ENCODE peak calls at places on chromosome 15, in six cellular contexts. O is HTR-8/SVneo; P is SW480; F is iris pigment epithelial cell; V is stimulated activated CD4-positive, alpha-beta T cell treated with anti-CD3 and anti-CD28 coated beads, Interleukin-4, amount 100 ng/mL, for 48 hours; N is AG09309. G is an unnamed sample.

GRCh38 chr15:77482570-77482969 is 61.9 kb downstream of the HMG20A start:
- DNase-seq in O (peak), P (no peak), F (peak), V (no peak), N (peak), G (no peak)

GRCh38 chr15:64855206-64856000 is 13.7 kb downstream of the PLEKHO2 start:
- DNase-seq in O (no peak), P (no peak), F (no peak), V (no peak), N (no peak), G (no peak)

GRCh38 chr15:89664951-89665350 is 9.7 kb upstream of the KIF7 start:
- DNase-seq in O (no peak), P (no peak), F (no peak), V (no peak), N (no peak), G (no peak)

GRCh38 chr15:74642724-74643367 is 27.2 kb downstream of the CLK3 start:
- DNase-seq in O (no peak), P (no peak), F (peak), V (no peak), N (no peak), G (no peak)

GRCh38 chr15:63420333-63420741 is 38.7 kb upstream of the CA12 start:
- DNase-seq in O (no peak), P (no peak), F (peak), V (no peak), N (no peak), G (no peak)

GRCh38 chr15:77984446-77984861 is 93.1 kb downstream of the TBC1D2B start:
- DNase-seq in O (no peak), P (no peak), F (no peak), V (no peak), N (no peak), G (no peak)

GRCh38 chr15:93862791-93863190 is 368.6 kb upstream of the MCTP2 start:
- DNase-seq in O (no peak), P (no peak), F (no peak), V (no peak), N (no peak), G (no peak)

GRCh38 chr15:99992611-99993231 is 259.5 kb upstream of the LYSMD4 start:
- DNase-seq in O (no peak), P (no peak), F (no peak), V (no peak), N (no peak), G (no peak)

GRCh38 chr15:48638966-48639365 is 6.5 kb downstream of the FBN1 start:
- DNase-seq in O (no peak), P (no peak), F (no peak), V (no peak), N (no peak), G (no peak)

GRCh38 chr15:85838655-85839054 is 43.9 kb upstream of the KLHL25 start:
- DNase-seq in O (no peak), P (no peak), F (no peak), V (no peak), N (no peak), G (no peak)

GRCh38 chr15:34886134-34886533 is 83.4 kb downstream of the AQR start:
- DNase-seq in O (no peak), P (no peak), F (peak), V (no peak), N (no peak), G (no peak)

GRCh38 chr15:96583671-96584070 is 253.2 kb downstream of the NR2F2 start:
- DNase-seq in O (no peak), P (peak), F (no peak), V (no peak), N (no peak), G (no peak)

GRCh38 chr15:41605566-41605965 is 46.6 kb downstream of the TYRO3 start:
- DNase-seq in O (no peak), P (no peak), F (no peak), V (no peak), N (no peak), G (no peak)

GRCh38 chr15:75228787-75229186 is 27.1 kb downstream of the C15orf39 start:
- DNase-seq in O (no peak), P (no peak), F (no peak), V (no peak), N (no peak), G (no peak)

GRCh38 chr15:70535071-70535954 is 228.0 kb downstream of the UACA start:
- DNase-seq in O (no peak), P (no peak), F (no peak), V (peak), N (no peak), G (no peak)

GRCh38 chr15:38843736-38844590 is 279.3 kb upstream of the RASGRP1 start:
- DNase-seq in O (peak), P (no peak), F (peak), V (no peak), N (peak), G (peak)

GRCh38 chr15:32743411-32744145 is 25.8 kb downstream of the GREM1 start:
- DNase-seq in O (no peak), P (no peak), F (no peak), V (no peak), N (no peak), G (no peak)

GRCh38 chr15:87219650-87220615 is 1036.6 kb downstream of the NTRK3 start:
- DNase-seq in O (no peak), P (no peak), F (no peak), V (no peak), N (no peak), G (peak)

GRCh38 chr15:52558196-52558595 is 10.6 kb downstream of the ARPP19 start:
- DNase-seq in O (no peak), P (no peak), F (peak), V (peak), N (no peak), G (no peak)

GRCh38 chr15:75045332-75046015 is 22.1 kb downstream of the PPCDC start:
- DNase-seq in O (no peak), P (no peak), F (no peak), V (no peak), N (no peak), G (no peak)

G was measured in GM04504.